ENCODE peak calls at places on chromosome 10, in six cellular contexts. P, B, S, E, I and U are unnamed samples.

GRCh38 chr10:5284311-5285057 is 80.3 kb upstream of the UCN3 start:
- ATAC-seq in P (peak; percentile 76), E (peak; percentile 42), I (peak; percentile 54), S (peak; percentile 80), B (no peak), U (peak; percentile 43)

GRCh38 chr10:71059059-71059818 is 153.1 kb upstream of the UNC5B start:
- ATAC-seq in E (no peak), S (no peak), P (no peak), I (no peak), B (peak; percentile 85), U (peak; percentile 79)

GRCh38 chr10:6407034-6407721 is 172.9 kb downstream of the PRKCQ start:
- ATAC-seq in P (no peak), S (no peak), B (no peak), I (no peak), E (no peak), U (no peak)

GRCh38 chr10:70925377-70926214 is 37.2 kb upstream of the PCBD1 start:
- ATAC-seq in B (peak; percentile 92), P (peak; percentile 56), E (peak; percentile 61), I (peak; percentile 78), S (peak; percentile 69), U (peak; percentile 70)

GRCh38 chr10:6074489-6075301 is 12.5 kb upstream of the IL2RA start:
- ATAC-seq in I (peak; percentile 31), E (peak; percentile 37), P (no peak), S (no peak), B (no peak), U (no peak)

GRCh38 chr10:110358869-110359629 is 54.3 kb upstream of the SMNDC1 start:
- ATAC-seq in S (no peak), E (no peak), P (no peak), B (no peak), I (peak; percentile 62), U (no peak)

GRCh38 chr10:51659344-51659743 is 40.1 kb downstream of the CSTF2T start:
- ATAC-seq in P (no peak), S (no peak), I (no peak), B (no peak), E (no peak), U (no peak)

GRCh38 chr10:13329565-13329964 is 18.5 kb downstream of the SEPHS1 start:
- ATAC-seq in P (no peak), E (no peak), B (no peak), S (no peak), I (no peak), U (no peak)

GRCh38 chr10:6115824-6116350 is 27.1 kb downstream of the RBM17 start:
- ATAC-seq in P (no peak), B (no peak), E (no peak), S (no peak), I (no peak), U (no peak)

GRCh38 chr10:105538933-105539332 is 897.8 kb downstream of the SORCS3 start:
- ATAC-seq in E (no peak), B (no peak), P (no peak), I (no peak), S (no peak), U (no peak)

GRCh38 chr10:7872041-7872442 is 53.7 kb downstream of the TAF3 start:
- ATAC-seq in I (peak; percentile 76), P (no peak), E (no peak), S (no peak), B (peak; percentile 50), U (no peak)

GRCh38 chr10:74738052-74738451 is 88.3 kb upstream of the KAT6B start:
- ATAC-seq in P (no peak), I (peak; percentile 19), B (no peak), S (no peak), E (no peak), U (no peak)

GRCh38 chr10:36003031-36003600 is 361.0 kb upstream of the FZD8 start:
- ATAC-seq in E (peak; percentile 19), B (no peak), P (no peak), S (no peak), I (no peak), U (no peak)

GRCh38 chr10:72328045-72328828 is 26.5 kb downstream of the DNAJB12 start:
- ATAC-seq in S (no peak), E (no peak), I (peak; percentile 36), P (no peak), B (peak; percentile 78), U (peak; percentile 58)

GRCh38 chr10:61828034-61828433 is 73.5 kb upstream of the ARID5B start:
- ATAC-seq in B (no peak), S (no peak), I (peak; percentile 57), P (no peak), E (no peak), U (no peak)

GRCh38 chr10:83680470-83680891 is 458.8 kb upstream of the GHITM start:
- ATAC-seq in P (peak; percentile 61), S (no peak), E (no peak), B (no peak), I (no peak), U (no peak)

GRCh38 chr10:51530540-51530939 is 168.9 kb downstream of the CSTF2T start:
- ATAC-seq in B (no peak), E (no peak), I (no peak), P (no peak), S (no peak), U (no peak)

GRCh38 chr10:116237260-116237659 is 35.7 kb downstream of the GFRA1 start:
- ATAC-seq in I (peak; percentile 22), B (no peak), P (no peak), S (no peak), E (no peak), U (no peak)

GRCh38 chr10:35574924-35575352 is 30.2 kb upstream of the GJD4 start:
- ATAC-seq in B (no peak), I (no peak), S (no peak), P (no peak), E (no peak), U (no peak)

GRCh38 chr10:92024700-92025099 is 101.1 kb downstream of the BTAF1 start:
- ATAC-seq in E (no peak), B (no peak), I (peak; percentile 65), S (no peak), P (no peak), U (no peak)

GRCh38 chr10:89535185-89536012 is at the start of gene SLC16A12:
- ATAC-seq in P (no peak), B (peak; percentile 41), E (peak; percentile 22), S (no peak), I (peak; percentile 83), U (peak; percentile 50)

GRCh38 chr10:77586719-77587423 is 50.7 kb downstream of the KCNMA1 start:
- ATAC-seq in E (peak; percentile 34), P (no peak), S (no peak), I (peak; percentile 86), B (peak; percentile 89), U (peak; percentile 92)

GRCh38 chr10:61978965-61979364 is 77.5 kb downstream of the ARID5B start:
- ATAC-seq in B (no peak), I (peak; percentile 64), E (no peak), P (no peak), S (no peak), U (peak; percentile 46)

GRCh38 chr10:89219512-89220218 is 12.5 kb upstream of the CH25H start:
- ATAC-seq in E (peak; percentile 7), I (peak; percentile 81), P (no peak), B (no peak), S (no peak), U (no peak)

GRCh38 chr10:110471566-110472139 is 26.1 kb upstream of the DUSP5 start:
- ATAC-seq in E (no peak), B (no peak), I (no peak), P (no peak), S (no peak), U (no peak)

GRCh38 chr10:104824378-104825006 is 183.4 kb downstream of the SORCS3 start:
- ATAC-seq in S (no peak), B (no peak), E (no peak), P (no peak), I (peak; percentile 85), U (no peak)

GRCh38 chr10:38730076-38730475 is 635.9 kb downstream of the ZNF37A start:
- ATAC-seq in B (no peak), S (no peak), I (no peak), P (no peak), E (no peak), U (no peak)
- H3K27ac ChIP-seq in B (no peak overlapping the region), S (no peak overlapping the region), I (no peak overlapping the region), P (no peak overlapping the region), E (no peak overlapping the region), U (no peak overlapping the region)

GRCh38 chr10:44195120-44196007 is 189.5 kb downstream of the CXCL12 start:
- ATAC-seq in B (peak; percentile 77), P (no peak), I (peak; percentile 76), S (no peak), E (peak; percentile 71), U (peak; percentile 65)

GRCh38 chr10:44192435-44192834 is 192.5 kb downstream of the CXCL12 start:
- ATAC-seq in S (no peak), I (no peak), P (no peak), B (no peak), E (no peak), U (no peak)

GRCh38 chr10:44194435-44194834 is 190.5 kb downstream of the CXCL12 start:
- ATAC-seq in E (no peak), S (no peak), I (no peak), B (no peak), P (no peak), U (no peak)

GRCh38 chr10:44193156-44193555 is 191.7 kb downstream of the CXCL12 start:
- ATAC-seq in B (no peak), S (no peak), P (no peak), I (no peak), E (no peak), U (no peak)

DNA sequence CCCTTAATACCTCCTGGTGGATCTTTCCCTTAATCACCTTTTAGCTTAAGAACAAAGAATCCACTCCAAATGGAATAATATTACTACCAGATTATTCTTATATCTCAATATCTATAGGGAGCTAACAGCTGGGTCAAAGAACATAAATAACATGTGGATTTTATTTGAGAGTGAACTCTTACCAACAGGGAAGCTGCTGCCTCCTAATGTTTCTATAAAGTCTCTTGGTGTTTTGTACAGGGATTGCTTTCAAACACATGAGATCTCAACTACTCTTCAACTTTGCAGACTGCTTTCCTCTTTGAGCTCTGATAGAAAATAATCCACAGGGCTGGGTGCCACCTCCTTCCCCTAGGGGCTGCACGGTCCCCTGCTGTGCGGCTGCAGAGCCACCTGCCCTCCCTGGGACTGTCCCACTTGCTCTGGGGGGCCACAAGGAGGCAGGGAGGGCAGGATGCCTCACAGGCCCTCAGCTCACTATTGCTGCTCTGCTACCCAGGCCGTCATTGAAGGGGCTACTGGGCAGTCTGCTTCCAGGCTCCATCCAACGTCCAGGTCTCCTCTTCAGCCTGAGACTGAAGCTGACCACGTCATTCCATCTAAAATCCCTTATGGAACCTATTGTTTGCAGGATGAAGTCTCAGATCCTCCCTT is 191.2 kb downstream of the CXCL12 start:
- ATAC-seq in S (no peak), B (no peak), I (no peak), P (no peak), E (no peak), U (no peak)
- TF ChIP-seq CTCF in S (no peak), B (no peak), I (no peak), P (no peak), E (no peak), U (no peak)

GRCh38 chr10:117553171-117553814 is 10.7 kb downstream of the EMX2 start:
- ATAC-seq in I (no peak), E (no peak), S (no peak), B (peak; percentile 46), P (no peak), U (no peak)
- H3K27ac ChIP-seq in I (no peak overlapping the region), E (no peak overlapping the region), S (no peak overlapping the region), B (no peak overlapping the region), P (no peak overlapping the region), U (no peak overlapping the region)

DNA sequence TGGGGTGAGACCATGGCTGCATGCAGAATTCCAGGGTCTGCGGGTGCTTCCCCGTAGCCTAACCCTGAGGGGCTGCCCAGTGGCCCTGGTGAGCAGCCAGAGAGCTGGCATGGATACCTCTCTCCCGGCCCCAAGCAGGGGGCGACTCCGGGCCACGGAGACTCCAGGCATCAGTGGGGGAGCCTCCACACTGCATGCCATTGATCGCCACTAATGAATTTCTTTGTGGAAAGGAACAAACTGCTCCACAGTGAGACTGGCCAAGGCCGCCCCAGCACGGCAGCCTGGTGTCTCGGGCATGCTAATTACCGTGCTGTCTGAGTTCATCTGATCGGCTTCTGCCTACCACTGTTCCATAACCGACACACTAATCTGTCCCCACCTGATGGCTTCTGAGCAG is 184.4 kb downstream of the GRID1 start:
- ATAC-seq in I (no peak), P (no peak), S (no peak), E (no peak), B (no peak), U (no peak)
- TF ChIP-seq CTCF in I (no peak), P (no peak), S (no peak), E (no peak), B (no peak), U (no peak)